ENCODE peak calls at places on chromosomes 6 and 20, in seven cellular contexts. G, O, M, U, J, I and L are unnamed samples.
A peak's percentile ranks its signal among the peaks of the same experiment; 100 is the strongest.

GRCh38 chr6:81934936-81935335 is 182.5 kb upstream of the TENT5A start:
- DNase-seq in G (no peak), O (no peak), M (no peak), U (no peak), J (no peak), I (no peak), L (no peak)

GRCh38 chr6:81751388-81752083 is 945 bp downstream of the TENT5A start:
- DNase-seq in G (no peak), O (peak; percentile 77), M (no peak), U (peak; percentile 92), J (no peak), I (peak; percentile 31), L (peak; percentile 70)

GRCh38 chr20:24362080-24362479 is 107.3 kb upstream of the SYNDIG1 start:
- DNase-seq in G (no peak), O (no peak), M (no peak), U (no peak), J (no peak), I (no peak), L (no peak)

GRCh38 chr6:29531668-29532067 is 27.9 kb downstream of the UBD start:
- DNase-seq in G (no peak), O (peak; percentile 13), M (no peak), U (no peak), J (no peak), I (no peak), L (no peak)

GRCh38 chr6:38136547-38136946 is 317.0 kb downstream of the ZFAND3 start:
- DNase-seq in G (no peak), O (peak; percentile 17), M (no peak), U (no peak), J (no peak), I (no peak), L (no peak)

GRCh38 chr6:18680842-18681241 is 293.7 kb downstream of the RNF144B start:
- DNase-seq in G (no peak), O (no peak), M (no peak), U (no peak), J (no peak), I (no peak), L (no peak)

GRCh38 chr6:158149641-158150040 is 18.4 kb downstream of the SERAC1 start:
- DNase-seq in G (no peak), O (peak; percentile 82), M (no peak), U (no peak), J (no peak), I (no peak), L (no peak)

GRCh38 chr6:137217801-137218472 is 1.2 kb downstream of the IFNGR1 start:
- DNase-seq in G (no peak), O (peak; percentile 81), M (no peak), U (peak; percentile 75), J (no peak), I (no peak), L (no peak)

GRCh38 chr20:36469973-36470372 is 71.3 kb upstream of the MYL9 start:
- DNase-seq in G (no peak), O (no peak), M (no peak), U (no peak), J (no peak), I (no peak), L (no peak)

GRCh38 chr20:62796699-62797491 is 622 bp downstream of the MRGBP start:
- DNase-seq in G (no peak), O (no peak), M (no peak), U (no peak), J (no peak), I (no peak), L (no peak)

GRCh38 chr6:96907498-96907897 is 9.8 kb upstream of the NDUFAF4 start:
- DNase-seq in G (no peak), O (peak; percentile 36), M (no peak), U (no peak), J (no peak), I (no peak), L (no peak)